ENCODE peak calls at places on chromosomes 2 and 18, in five cellular contexts. One of them, this sample, is unnamed.

GRCh38 chr2:48693645-48694044 is 61.9 kb downstream of the LHCGR start:
- DNase-seq in naive thymus-derived CD8-positive, alpha-beta T cell: no peak
- DNase-seq in HT-29: no peak
- DNase-seq in psoas muscle: no peak
- DNase-seq in EH: no peak
- DNase-seq in this sample: no peak

GRCh38 chr2:173584676-173585453 is 230.2 kb downstream of the CDCA7 start:
- DNase-seq in naive thymus-derived CD8-positive, alpha-beta T cell: no peak
- DNase-seq in HT-29: no peak
- DNase-seq in psoas muscle: no peak
- DNase-seq in EH: peak; percentile 23
- DNase-seq in this sample: no peak

GRCh38 chr2:181203916-181204315 is 223.5 kb downstream of the UBE2E3 start:
- DNase-seq in naive thymus-derived CD8-positive, alpha-beta T cell: no peak
- DNase-seq in HT-29: no peak
- DNase-seq in psoas muscle: no peak
- DNase-seq in EH: peak; percentile 66
- DNase-seq in this sample: no peak

GRCh38 chr2:223758131-223758840 is 79.1 kb downstream of the AP1S3 start:
- DNase-seq in naive thymus-derived CD8-positive, alpha-beta T cell: no peak
- DNase-seq in HT-29: peak; percentile 42
- DNase-seq in psoas muscle: no peak
- DNase-seq in EH: no peak
- DNase-seq in this sample: no peak

GRCh38 chr2:225584821-225585220 is 185.3 kb downstream of the NYAP2 start:
- DNase-seq in naive thymus-derived CD8-positive, alpha-beta T cell: no peak
- DNase-seq in HT-29: no peak
- DNase-seq in psoas muscle: no peak
- DNase-seq in EH: no peak
- DNase-seq in this sample: no peak

GRCh38 chr2:129469389-129469788 is 510.1 kb upstream of the RAB6C start:
- DNase-seq in naive thymus-derived CD8-positive, alpha-beta T cell: no peak
- DNase-seq in HT-29: no peak
- DNase-seq in psoas muscle: no peak
- DNase-seq in EH: no peak
- DNase-seq in this sample: no peak

GRCh38 chr2:241049739-241050623 is 51.6 kb downstream of the SNED1 start:
- DNase-seq in naive thymus-derived CD8-positive, alpha-beta T cell: no peak
- DNase-seq in HT-29: no peak
- DNase-seq in psoas muscle: no peak
- DNase-seq in EH: peak; percentile 21
- DNase-seq in this sample: no peak

GRCh38 chr2:214103199-214104001 is 307.5 kb upstream of the VWC2L start:
- DNase-seq in naive thymus-derived CD8-positive, alpha-beta T cell: no peak
- DNase-seq in HT-29: peak; percentile 67
- DNase-seq in psoas muscle: no peak
- DNase-seq in EH: peak; percentile 23
- DNase-seq in this sample: no peak

GRCh38 chr2:202019689-202020450 is 13.8 kb upstream of the FZD7 start:
- DNase-seq in naive thymus-derived CD8-positive, alpha-beta T cell: no peak
- DNase-seq in HT-29: no peak
- DNase-seq in psoas muscle: peak; percentile 67
- DNase-seq in EH: no peak
- DNase-seq in this sample: no peak

GRCh38 chr2:211391206-211391605 is 834.8 kb downstream of the CPS1 start:
- DNase-seq in naive thymus-derived CD8-positive, alpha-beta T cell: no peak
- DNase-seq in HT-29: no peak
- DNase-seq in psoas muscle: no peak
- DNase-seq in EH: no peak
- DNase-seq in this sample: no peak

GRCh38 chr2:33441235-33441810 is 35.1 kb upstream of the RASGRP3 start:
- DNase-seq in naive thymus-derived CD8-positive, alpha-beta T cell: no peak
- DNase-seq in HT-29: peak; percentile 36
- DNase-seq in psoas muscle: no peak
- DNase-seq in EH: peak; percentile 80
- DNase-seq in this sample: peak; percentile 34

GRCh38 chr2:10026940-10027569 is 16.3 kb upstream of the KLF11 start:
- DNase-seq in naive thymus-derived CD8-positive, alpha-beta T cell: no peak
- DNase-seq in HT-29: no peak
- DNase-seq in psoas muscle: no peak
- DNase-seq in EH: no peak
- DNase-seq in this sample: no peak

GRCh38 chr2:239674101-239674980 is 273.5 kb upstream of the HDAC4 start:
- DNase-seq in naive thymus-derived CD8-positive, alpha-beta T cell: no peak
- DNase-seq in HT-29: no peak
- DNase-seq in psoas muscle: no peak
- DNase-seq in EH: no peak
- DNase-seq in this sample: no peak

GRCh38 chr2:233404227-233404626 is 49.9 kb downstream of the DGKD start:
- DNase-seq in naive thymus-derived CD8-positive, alpha-beta T cell: peak; percentile 70
- DNase-seq in HT-29: peak; percentile 69
- DNase-seq in psoas muscle: no peak
- DNase-seq in EH: peak; percentile 53
- DNase-seq in this sample: peak; percentile 48

GRCh38 chr18:9910709-9911108 is 3.1 kb upstream of the VAPA start:
- DNase-seq in naive thymus-derived CD8-positive, alpha-beta T cell: no peak
- DNase-seq in HT-29: no peak
- DNase-seq in psoas muscle: no peak
- DNase-seq in EH: no peak
- DNase-seq in this sample: no peak

GRCh38 chr2:116820986-116821385 is 993.5 kb upstream of the DDX18 start:
- DNase-seq in naive thymus-derived CD8-positive, alpha-beta T cell: no peak
- DNase-seq in HT-29: no peak
- DNase-seq in psoas muscle: no peak
- DNase-seq in EH: no peak
- DNase-seq in this sample: no peak

GRCh38 chr2:195498176-195498575 is 158.8 kb upstream of the SLC39A10 start:
- DNase-seq in naive thymus-derived CD8-positive, alpha-beta T cell: peak; percentile 56
- DNase-seq in HT-29: peak; percentile 69
- DNase-seq in psoas muscle: no peak
- DNase-seq in EH: peak; percentile 48
- DNase-seq in this sample: peak; percentile 50

GRCh38 chr2:45260946-45261345 is 251.7 kb upstream of the SIX2 start:
- DNase-seq in naive thymus-derived CD8-positive, alpha-beta T cell: no peak
- DNase-seq in HT-29: no peak
- DNase-seq in psoas muscle: no peak
- DNase-seq in EH: no peak
- DNase-seq in this sample: no peak

GRCh38 chr18:27838230-27838629 is 338.7 kb downstream of the CDH2 start:
- DNase-seq in naive thymus-derived CD8-positive, alpha-beta T cell: no peak
- DNase-seq in HT-29: no peak
- DNase-seq in psoas muscle: no peak
- DNase-seq in EH: peak; percentile 7
- DNase-seq in this sample: no peak

GRCh38 chr2:193382583-193382982 is 1187.8 kb upstream of the TMEFF2 start:
- DNase-seq in naive thymus-derived CD8-positive, alpha-beta T cell: no peak
- DNase-seq in HT-29: no peak
- DNase-seq in psoas muscle: no peak
- DNase-seq in EH: no peak
- DNase-seq in this sample: no peak

GRCh38 chr2:186098821-186099220 is 360.2 kb downstream of the FSIP2 start:
- DNase-seq in naive thymus-derived CD8-positive, alpha-beta T cell: no peak
- DNase-seq in HT-29: no peak
- DNase-seq in psoas muscle: no peak
- DNase-seq in EH: no peak
- DNase-seq in this sample: no peak

GRCh38 chr2:21288299-21288698 is 164.5 kb downstream of the TDRD15 start:
- DNase-seq in naive thymus-derived CD8-positive, alpha-beta T cell: no peak
- DNase-seq in HT-29: no peak
- DNase-seq in psoas muscle: no peak
- DNase-seq in EH: no peak
- DNase-seq in this sample: no peak

GRCh38 chr2:201956361-201956760 is 77.3 kb upstream of the FZD7 start:
- DNase-seq in naive thymus-derived CD8-positive, alpha-beta T cell: no peak
- DNase-seq in HT-29: no peak
- DNase-seq in psoas muscle: no peak
- DNase-seq in EH: no peak
- DNase-seq in this sample: no peak

GRCh38 chr18:75009296-75009695 is 199.6 kb downstream of the PTGR3 start:
- DNase-seq in naive thymus-derived CD8-positive, alpha-beta T cell: no peak
- DNase-seq in HT-29: no peak
- DNase-seq in psoas muscle: no peak
- DNase-seq in EH: no peak
- DNase-seq in this sample: no peak

GRCh38 chr2:190362894-190363293 is 19.5 kb downstream of the INPP1 start:
- DNase-seq in naive thymus-derived CD8-positive, alpha-beta T cell: no peak
- DNase-seq in HT-29: no peak
- DNase-seq in psoas muscle: no peak
- DNase-seq in EH: no peak
- DNase-seq in this sample: no peak